ENCODE peak calls at places on chromosomes 5 and 9, in nine cellular contexts. F is dermis microvascular lymphatic vessel endothelial cell; W is effector memory CD8-positive, alpha-beta T cell; M is HT1080; C is stimulated activated naive CD8-positive, alpha-beta T cell treated with anti-CD3 and anti-CD28 coated beads, Interleukin-15, Interleukin-2, amounts not matched to agents 100 U/mL and 50 U/mL, for 24 hours; V is CD8-positive, alpha-beta T cell; J is iris pigment epithelial cell; R is fibroblast of the conjunctiva; T is CD4-positive, alpha-beta T cell. X is an unnamed sample.

GRCh38 chr5:124580925-124581821 is 165.3 kb downstream of the ZNF608 start:
- DNase-seq in F (peak), W (no peak), M (no peak), C (no peak), V (no peak), J (no peak), R (no peak), T (no peak), X (no peak)

GRCh38 chr5:128257096-128257495 is 173.5 kb downstream of the SLC12A2 start:
- DNase-seq in F (no peak), W (no peak), M (no peak), C (no peak), V (no peak), J (no peak), R (no peak), T (no peak), X (no peak)

GRCh38 chr9:127061411-127061810 is 61.0 kb downstream of the ANGPTL2 start:
- DNase-seq in F (no peak), W (no peak), M (no peak), C (no peak), V (no peak), J (no peak), R (no peak), T (no peak), X (no peak)

GRCh38 chr5:129904102-129904666 is at the start of gene CHSY3:
- DNase-seq in F (peak), W (no peak), M (peak), C (peak), V (no peak), J (peak), R (peak), T (no peak), X (peak)

GRCh38 chr9:38284768-38285080 is 107.8 kb upstream of the ALDH1B1 start:
- DNase-seq in F (no peak), W (no peak), M (no peak), C (no peak), V (no peak), J (no peak), R (no peak), T (no peak), X (no peak)

GRCh38 chr5:160685219-160685618 is 166.8 kb downstream of the ATP10B start:
- DNase-seq in F (no peak), W (no peak), M (no peak), C (no peak), V (no peak), J (no peak), R (no peak), T (no peak), X (no peak)

GRCh38 chr9:12854218-12854617 is 79.4 kb downstream of the LURAP1L start:
- DNase-seq in F (no peak), W (no peak), M (no peak), C (no peak), V (no peak), J (no peak), R (no peak), T (no peak), X (no peak)

GRCh38 chr9:132943677-132944293 is 631 bp downstream of the TSC1 start:
- DNase-seq in F (peak), W (no peak), M (no peak), C (no peak), V (no peak), J (no peak), R (no peak), T (no peak), X (peak)

GRCh38 chr9:113659740-113660139 is 196.2 kb downstream of the RGS3 start:
- DNase-seq in F (no peak), W (no peak), M (no peak), C (no peak), V (no peak), J (no peak), R (no peak), T (no peak), X (no peak)

GRCh38 chr5:75566710-75567309 is 44.4 kb upstream of the ANKDD1B start:
- DNase-seq in F (peak), W (no peak), M (peak), C (peak), V (peak), J (peak), R (peak), T (no peak), X (peak)

GRCh38 chr5:41527201-41527779 is 16.9 kb upstream of the PLCXD3 start:
- DNase-seq in F (peak), W (no peak), M (peak), C (no peak), V (no peak), J (peak), R (peak), T (no peak), X (no peak)

GRCh38 chr5:72456391-72457060 is 50.7 kb downstream of the ZNF366 start:
- DNase-seq in F (no peak), W (no peak), M (no peak), C (no peak), V (no peak), J (no peak), R (no peak), T (no peak), X (no peak)

GRCh38 chr9:136769710-136770191 is 5.4 kb upstream of the LCN15 start:
- DNase-seq in F (peak), W (peak), M (no peak), C (peak), V (peak), J (no peak), R (no peak), T (peak), X (peak)

GRCh38 chr5:33807771-33808170 is 84.0 kb downstream of the ADAMTS12 start:
- DNase-seq in F (peak), W (no peak), M (no peak), C (no peak), V (no peak), J (peak), R (no peak), T (no peak), X (no peak)

GRCh38 chr9:114507726-114508125 is 2.5 kb upstream of the WHRN start:
- DNase-seq in F (peak), W (peak), M (peak), C (no peak), V (no peak), J (peak), R (no peak), T (no peak), X (no peak)

GRCh38 chr5:4022991-4023390 is 427.4 kb downstream of the IRX1 start:
- DNase-seq in F (no peak), W (no peak), M (no peak), C (no peak), V (no peak), J (no peak), R (no peak), T (no peak), X (no peak)

GRCh38 chr5:136020383-136021015 is 8.3 kb upstream of the TGFBI start:
- DNase-seq in F (peak), W (no peak), M (peak), C (peak), V (no peak), J (peak), R (peak), T (no peak), X (peak)

GRCh38 chr9:112784020-112784788 is 33.6 kb downstream of the SNX30 start:
- DNase-seq in F (peak), W (no peak), M (peak), C (no peak), V (no peak), J (peak), R (no peak), T (no peak), X (no peak)

GRCh38 chr5:53469946-53470687 is 10.3 kb upstream of the FST start:
- DNase-seq in F (no peak), W (no peak), M (peak), C (no peak), V (no peak), J (peak), R (no peak), T (no peak), X (no peak)

X was measured in activated T-cell treated with anti-CD3 and anti-CD28 coated beads, Interleukin-2, amount 50 U/mL, for 72 hours.